ENCODE peak calls at places on chromosomes 5 and 9, in six cellular contexts. W, K, H, Y, S and D are unnamed samples.

GRCh38 chr5:137696481-137696880 is 39.4 kb downstream of the KLHL3 start:
- DNase-seq in W (no peak), K (no peak), H (no peak), Y (no peak), S (no peak), D (no peak)

GRCh38 chr9:121500165-121500478 is 478 bp upstream of the GGTA1 start:
- DNase-seq in W (no peak), K (no peak), H (no peak), Y (no peak), S (no peak), D (no peak)

GRCh38 chr5:122400961-122401360 is 88.9 kb downstream of the SNCAIP start:
- DNase-seq in W (no peak), K (no peak), H (no peak), Y (no peak), S (no peak), D (no peak)

GRCh38 chr9:121424024-121424432 is 54.0 kb upstream of the STOM start:
- DNase-seq in W (no peak), K (no peak), H (no peak), Y (no peak), S (no peak), D (no peak)

GRCh38 chr9:97668485-97668884 is 28.7 kb downstream of the XPA start:
- DNase-seq in W (no peak), K (no peak), H (no peak), Y (no peak), S (no peak), D (no peak)

GRCh38 chr9:92097997-92098482 is 17.2 kb downstream of the SPTLC1 start:
- DNase-seq in W (peak), K (peak), H (peak), Y (peak), S (peak), D (peak)

GRCh38 chr9:385818-386398 is 171.2 kb downstream of the DOCK8 start:
- DNase-seq in W (peak), K (no peak), H (no peak), Y (no peak), S (no peak), D (no peak)

GRCh38 chr9:86926130-86926529 is 21.2 kb downstream of the GAS1 start:
- DNase-seq in W (no peak), K (no peak), H (no peak), Y (no peak), S (no peak), D (no peak)

GRCh38 chr5:851553-851952 is 767 bp upstream of the ZDHHC11 start:
- DNase-seq in W (no peak), K (peak), H (no peak), Y (peak), S (no peak), D (peak)

GRCh38 chr5:161077895-161078566 is 226.0 kb upstream of the ATP10B start:
- DNase-seq in W (no peak), K (no peak), H (no peak), Y (no peak), S (no peak), D (no peak)
- H3K4me3 ChIP-seq in W (no peak), K (no peak), H (no peak), Y (no peak), S (no peak), D (no peak)

DNA sequence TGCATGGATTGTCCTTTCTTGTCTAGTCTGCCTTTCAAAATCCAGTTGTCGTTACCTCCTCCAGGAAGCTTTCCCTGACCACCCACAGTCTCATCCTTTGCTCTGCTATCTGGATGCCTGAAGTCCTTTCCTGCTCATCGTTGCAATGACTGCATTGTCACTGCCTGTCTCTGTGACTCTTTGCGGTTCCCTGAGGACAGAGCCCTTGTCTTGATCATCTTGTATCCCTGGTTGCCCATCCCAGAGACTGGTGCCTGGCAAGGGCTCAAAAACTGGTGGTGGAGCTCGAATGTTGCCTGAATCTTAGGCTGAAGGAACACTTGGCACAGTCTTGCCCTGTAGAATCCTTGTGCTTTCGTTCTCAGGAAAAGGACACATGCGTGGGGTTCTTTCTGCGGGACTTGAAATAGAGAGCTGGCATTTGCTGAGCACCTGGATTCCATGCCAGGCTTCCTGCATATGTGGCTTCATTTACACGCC is 2.4 kb downstream of the NEURL1B start:
- DNase-seq in W (no peak), K (no peak), H (no peak), Y (no peak), S (peak), D (no peak)
- H3K27ac ChIP-seq in W (peak), K (peak), H (no peak), Y (peak), S (no peak), D (peak)

DNA sequence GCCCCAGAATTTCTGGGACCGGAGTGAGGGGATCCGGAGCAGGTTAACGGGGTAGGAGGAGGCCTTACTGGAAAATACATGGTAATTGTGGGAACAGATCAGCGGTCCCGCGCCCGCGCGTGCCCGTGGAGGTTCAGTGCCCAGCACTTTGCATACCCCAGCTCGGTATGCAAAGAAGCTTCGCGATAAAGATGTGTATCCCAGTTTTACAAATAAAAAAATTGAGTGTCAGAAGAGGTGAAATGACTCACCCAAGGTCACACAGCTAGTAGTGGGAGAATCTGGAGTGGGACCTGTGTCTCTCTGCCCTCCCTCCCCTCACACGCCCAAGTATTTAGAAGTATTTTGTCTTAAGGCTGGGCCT is 965 bp downstream of the NEURL1B start:
- DNase-seq in W (no peak), K (no peak), H (no peak), Y (no peak), S (no peak), D (no peak)
- H3K4me3 ChIP-seq in W (peak), K (peak), H (no peak), Y (peak), S (peak), D (peak)

GRCh38 chr5:112862085-112862484 is 998 bp downstream of the SRP19 start:
- DNase-seq in W (no peak), K (no peak), H (no peak), Y (no peak), S (no peak), D (no peak)

GRCh38 chr5:112861638-112861985 is 525 bp downstream of the SRP19 start:
- DNase-seq in W (no peak), K (no peak), H (no peak), Y (no peak), S (no peak), D (no peak)

GRCh38 chr5:112860929-112861637 is at the start of gene SRP19:
- DNase-seq in W (peak), K (peak), H (peak), Y (peak), S (peak), D (peak)

GRCh38 chr5:112854651-112855050 is 6.4 kb upstream of the SRP19 start:
- DNase-seq in W (no peak), K (no peak), H (no peak), Y (no peak), S (no peak), D (no peak)

GRCh38 chr5:112857866-112858265 is 3.2 kb upstream of the SRP19 start:
- DNase-seq in W (no peak), K (no peak), H (no peak), Y (no peak), S (no peak), D (no peak)
- H3K27ac ChIP-seq in W (no peak), K (no peak), H (no peak), Y (no peak), S (no peak), D (no peak)

GRCh38 chr5:132468665-132469379 is 21.8 kb downstream of the IRF1 start:
- DNase-seq in W (no peak), K (no peak), H (no peak), Y (no peak), S (peak), D (peak)

GRCh38 chr5:132464155-132464939 is 26.2 kb downstream of the IRF1 start:
- DNase-seq in W (no peak), K (no peak), H (no peak), Y (no peak), S (peak), D (peak)

GRCh38 chr5:132465095-132465707 is 25.4 kb downstream of the IRF1 start:
- DNase-seq in W (no peak), K (no peak), H (no peak), Y (no peak), S (peak), D (peak)

GRCh38 chr5:132467292-132467984 is 23.1 kb downstream of the IRF1 start:
- DNase-seq in W (no peak), K (no peak), H (no peak), Y (no peak), S (peak), D (peak)

DNA sequence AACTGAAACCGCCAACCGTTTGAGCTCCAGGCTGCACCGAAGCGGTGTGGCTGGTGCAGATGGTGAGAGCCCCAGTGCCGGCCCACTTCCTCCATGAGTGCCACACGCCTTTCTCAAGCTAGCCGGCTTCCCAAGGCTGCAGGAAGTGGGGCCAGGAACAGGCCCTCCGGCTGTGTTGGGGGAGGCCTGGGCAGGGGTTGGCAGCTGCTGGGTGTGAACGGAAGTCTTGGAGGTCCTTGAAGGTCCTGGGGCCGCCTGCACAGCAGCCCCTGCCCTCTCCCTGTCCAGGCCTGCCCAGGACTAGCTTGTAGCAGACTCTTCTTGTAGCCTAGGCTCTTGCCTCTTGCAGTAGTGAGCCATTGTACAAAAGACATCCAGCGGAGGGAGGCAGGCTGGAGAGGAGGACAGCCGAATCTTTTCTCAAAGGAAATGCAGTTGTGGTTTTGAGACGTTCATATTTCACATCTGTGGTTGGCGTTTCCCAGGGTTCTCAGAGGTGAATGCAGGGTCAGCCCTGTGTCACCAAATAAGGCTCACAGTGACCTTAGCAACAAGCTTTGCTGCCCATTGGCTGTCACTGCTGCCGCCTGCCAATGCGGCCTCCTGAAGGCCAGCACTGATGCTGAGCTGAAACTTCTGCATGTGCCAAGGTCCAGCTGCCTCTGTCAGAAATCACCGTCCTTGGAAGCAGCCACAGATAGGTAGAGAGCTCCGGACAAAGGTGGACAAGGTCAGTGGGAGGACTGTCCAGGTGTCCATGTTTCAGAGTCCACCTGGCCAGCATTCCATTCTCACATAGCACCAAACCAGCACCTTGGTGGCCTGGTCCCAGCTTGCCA is 23.9 kb downstream of the IRF1 start:
- DNase-seq in W (no peak), K (peak), H (peak), Y (peak), S (peak), D (peak)
- H3K4me3 ChIP-seq in W (peak), K (no peak), H (peak), Y (no peak), S (no peak), D (no peak)

GRCh38 chr5:7494446-7495132 is 98.7 kb downstream of the ADCY2 start:
- DNase-seq in W (no peak), K (peak), H (no peak), Y (no peak), S (no peak), D (no peak)
- H3K27ac ChIP-seq in W (no peak), K (peak), H (no peak), Y (no peak), S (no peak), D (no peak)

DNA sequence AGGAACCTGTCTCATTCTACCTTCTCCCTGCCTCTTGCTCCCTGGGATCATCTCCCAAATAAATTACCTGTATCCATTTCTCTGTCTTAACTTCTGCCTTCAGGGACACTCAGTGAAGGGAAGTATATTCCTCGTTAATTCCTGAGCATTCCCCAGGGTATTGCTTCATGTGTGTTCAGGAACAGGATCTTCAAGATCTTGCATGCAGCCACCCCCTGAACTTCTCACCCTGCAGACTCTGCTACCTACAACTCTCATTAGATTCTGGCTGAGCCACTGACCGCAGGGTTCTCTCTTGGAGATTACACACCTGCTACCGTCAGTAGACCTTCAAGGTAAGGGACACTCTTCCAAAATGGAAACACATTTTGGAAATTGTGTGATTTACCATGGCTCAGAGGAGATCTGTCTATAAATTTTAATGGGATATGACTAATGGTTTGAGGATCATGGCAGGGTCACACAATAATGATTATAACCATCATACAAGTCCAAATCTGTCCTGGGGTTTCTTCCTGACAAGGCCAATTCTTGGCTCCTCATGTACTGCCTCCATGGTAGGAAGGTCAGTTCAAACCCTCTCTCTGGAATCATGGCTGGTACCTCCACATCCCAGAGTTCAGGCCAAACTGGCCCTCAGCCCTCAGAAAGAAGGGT is 38.9 kb upstream of the UGCG start:
- DNase-seq in W (no peak), K (no peak), H (no peak), Y (no peak), S (no peak), D (peak)
- H3K4me3 ChIP-seq in W (no peak), K (no peak), H (no peak), Y (no peak), S (no peak), D (no peak)

GRCh38 chr9:137272241-137273094 is 5.1 kb upstream of the TOR4A start:
- DNase-seq in W (peak), K (peak), H (no peak), Y (peak), S (peak), D (peak)

GRCh38 chr9:137270929-137271695 is 6.4 kb upstream of the TOR4A start:
- DNase-seq in W (peak), K (no peak), H (no peak), Y (peak), S (peak), D (peak)

GRCh38 chr9:137273616-137274320 is 3.8 kb upstream of the TOR4A start:
- DNase-seq in W (peak), K (peak), H (no peak), Y (peak), S (peak), D (peak)

GRCh38 chr9:137273095-137273490 is 4.4 kb upstream of the TOR4A start:
- DNase-seq in W (no peak), K (no peak), H (no peak), Y (no peak), S (no peak), D (peak)

GRCh38 chr9:137271696-137272076 is 5.8 kb upstream of the TOR4A start:
- DNase-seq in W (peak), K (no peak), H (no peak), Y (no peak), S (peak), D (peak)
- H3K27ac ChIP-seq in W (peak), K (no peak), H (no peak), Y (no peak), S (no peak), D (no peak)